ENCODE peak calls at places on chromosomes 4 and X, in six cellular contexts. W is NCI-H510A treated with DMSO at 0.1 percent for 48 hours; A is epithelial cell of esophagus; E is activated naive CD8-positive, alpha-beta T cell treated with anti-CD3 and anti-CD28 coated beads, Interleukin-2, amount 50 U/mL, for 24 hours; Z is GM10248; D is NCI-H1092. N is an unnamed sample.
A peak's percentile ranks its signal among the peaks of the same experiment; 100 is the strongest.

GRCh38 chr4:138113819-138114415 is 128.2 kb downstream of the SLC7A11 start:
- DNase-seq in W (no peak), A (peak; percentile 71), E (no peak), Z (no peak), D (no peak), N (no peak)

GRCh38 chr4:152708361-152708760 is 28.6 kb upstream of the TMEM154 start:
- DNase-seq in W (no peak), A (peak; percentile 43), E (no peak), Z (no peak), D (no peak), N (no peak)

GRCh38 chrX:12999422-12999821 is 24.5 kb downstream of the TMSB4X start:
- DNase-seq in W (no peak), A (no peak), E (peak; percentile 45), Z (no peak), D (no peak), N (no peak)

GRCh38 chr4:92303621-92304027 is at the start of gene GRID2:
- DNase-seq in W (peak; percentile 69), A (peak; percentile 33), E (no peak), Z (no peak), D (peak; percentile 3), N (peak; percentile 76)

GRCh38 chrX:49838374-49838773 is 9.3 kb downstream of the PAGE4 start:
- DNase-seq in W (peak; percentile 21), A (peak; percentile 23), E (peak; percentile 3), Z (peak; percentile 28), D (peak; percentile 19), N (peak; percentile 56)

GRCh38 chr4:117821834-117822233 is 212.5 kb upstream of the NDST3 start:
- DNase-seq in W (no peak), A (no peak), E (no peak), Z (no peak), D (no peak), N (no peak)

GRCh38 chrX:12950851-12951589 is 23.9 kb upstream of the TMSB4X start:
- DNase-seq in W (no peak), A (no peak), E (peak; percentile 76), Z (no peak), D (no peak), N (no peak)

GRCh38 chr4:173855015-173855414 is 325.0 kb upstream of the HAND2 start:
- DNase-seq in W (no peak), A (no peak), E (no peak), Z (no peak), D (no peak), N (no peak)

GRCh38 chr4:106676173-106676921 is 307.8 kb upstream of the GIMD1 start:
- DNase-seq in W (no peak), A (peak; percentile 73), E (no peak), Z (no peak), D (no peak), N (no peak)

GRCh38 chrX:4547218-4547836 is 833.9 kb upstream of the PRKX start:
- DNase-seq in W (peak; percentile 12), A (peak; percentile 40), E (peak; percentile 10), Z (peak; percentile 25), D (peak; percentile 12), N (peak; percentile 6)

N was measured in cerebellum.